ENCODE peak calls at places on chromosomes 11 and 22, in eight cellular contexts. One of them, this sample, is unnamed.

GRCh38 chr22:37545703-37546435 is 14.4 kb upstream of the CDC42EP1 start:
- DNase-seq in activated T-helper 1 cell treated with anti-CD3 and anti-CD28 coated beads, Interleukin-12 subunit alpha, Interleukin-12 subunit beta, Interleukin-2, Interleukin-4 antibody, amounts not matched to agents 30 ng/mL and 10 ng/mL and 1 ng/mL, durations not matched to agents 14 hours and 24 hours and 36 hours: no peak
- DNase-seq in renal cortical epithelial cell: peak
- DNase-seq in NCI-H1092: no peak
- DNase-seq in stimulated activated naive CD4-positive, alpha-beta T cell: no peak
- DNase-seq in brain microvascular endothelial cell: peak
- DNase-seq in aorta: peak
- DNase-seq in stomach: peak
- DNase-seq in this sample: peak

GRCh38 chr11:62295504-62295903 is 3.4 kb downstream of the SCGB1D4 start:
- DNase-seq in activated T-helper 1 cell treated with anti-CD3 and anti-CD28 coated beads, Interleukin-12 subunit alpha, Interleukin-12 subunit beta, Interleukin-2, Interleukin-4 antibody, amounts not matched to agents 30 ng/mL and 10 ng/mL and 1 ng/mL, durations not matched to agents 14 hours and 24 hours and 36 hours: no peak
- DNase-seq in renal cortical epithelial cell: peak
- DNase-seq in NCI-H1092: no peak
- DNase-seq in stimulated activated naive CD4-positive, alpha-beta T cell: no peak
- DNase-seq in brain microvascular endothelial cell: peak
- DNase-seq in aorta: no peak
- DNase-seq in stomach: no peak
- DNase-seq in this sample: no peak

GRCh38 chr22:28411125-28411524 is 268.5 kb downstream of the TTC28 start:
- DNase-seq in activated T-helper 1 cell treated with anti-CD3 and anti-CD28 coated beads, Interleukin-12 subunit alpha, Interleukin-12 subunit beta, Interleukin-2, Interleukin-4 antibody, amounts not matched to agents 30 ng/mL and 10 ng/mL and 1 ng/mL, durations not matched to agents 14 hours and 24 hours and 36 hours: no peak
- DNase-seq in renal cortical epithelial cell: no peak
- DNase-seq in NCI-H1092: no peak
- DNase-seq in stimulated activated naive CD4-positive, alpha-beta T cell: no peak
- DNase-seq in brain microvascular endothelial cell: no peak
- DNase-seq in aorta: no peak
- DNase-seq in stomach: no peak
- DNase-seq in this sample: no peak

GRCh38 chr22:24146791-24147353 is 34.4 kb upstream of the SUSD2 start:
- DNase-seq in activated T-helper 1 cell treated with anti-CD3 and anti-CD28 coated beads, Interleukin-12 subunit alpha, Interleukin-12 subunit beta, Interleukin-2, Interleukin-4 antibody, amounts not matched to agents 30 ng/mL and 10 ng/mL and 1 ng/mL, durations not matched to agents 14 hours and 24 hours and 36 hours: no peak
- DNase-seq in renal cortical epithelial cell: peak
- DNase-seq in NCI-H1092: no peak
- DNase-seq in stimulated activated naive CD4-positive, alpha-beta T cell: no peak
- DNase-seq in brain microvascular endothelial cell: peak
- DNase-seq in aorta: peak
- DNase-seq in stomach: no peak
- DNase-seq in this sample: peak

GRCh38 chr22:46250783-46251125 is 661 bp upstream of the CDPF1 start:
- DNase-seq in activated T-helper 1 cell treated with anti-CD3 and anti-CD28 coated beads, Interleukin-12 subunit alpha, Interleukin-12 subunit beta, Interleukin-2, Interleukin-4 antibody, amounts not matched to agents 30 ng/mL and 10 ng/mL and 1 ng/mL, durations not matched to agents 14 hours and 24 hours and 36 hours: no peak
- DNase-seq in renal cortical epithelial cell: no peak
- DNase-seq in NCI-H1092: no peak
- DNase-seq in stimulated activated naive CD4-positive, alpha-beta T cell: no peak
- DNase-seq in brain microvascular endothelial cell: no peak
- DNase-seq in aorta: peak
- DNase-seq in stomach: no peak
- DNase-seq in this sample: no peak

GRCh38 chr11:131691558-131692041 is 321.2 kb downstream of the NTM start:
- DNase-seq in activated T-helper 1 cell treated with anti-CD3 and anti-CD28 coated beads, Interleukin-12 subunit alpha, Interleukin-12 subunit beta, Interleukin-2, Interleukin-4 antibody, amounts not matched to agents 30 ng/mL and 10 ng/mL and 1 ng/mL, durations not matched to agents 14 hours and 24 hours and 36 hours: no peak
- DNase-seq in renal cortical epithelial cell: no peak
- DNase-seq in NCI-H1092: peak
- DNase-seq in stimulated activated naive CD4-positive, alpha-beta T cell: no peak
- DNase-seq in brain microvascular endothelial cell: no peak
- DNase-seq in aorta: no peak
- DNase-seq in stomach: no peak
- DNase-seq in this sample: no peak

GRCh38 chr11:47394322-47395224 is 13.8 kb upstream of the SLC39A13 start:
- DNase-seq in activated T-helper 1 cell treated with anti-CD3 and anti-CD28 coated beads, Interleukin-12 subunit alpha, Interleukin-12 subunit beta, Interleukin-2, Interleukin-4 antibody, amounts not matched to agents 30 ng/mL and 10 ng/mL and 1 ng/mL, durations not matched to agents 14 hours and 24 hours and 36 hours: peak
- DNase-seq in renal cortical epithelial cell: no peak
- DNase-seq in NCI-H1092: no peak
- DNase-seq in stimulated activated naive CD4-positive, alpha-beta T cell: no peak
- DNase-seq in brain microvascular endothelial cell: peak
- DNase-seq in aorta: peak
- DNase-seq in stomach: peak
- DNase-seq in this sample: no peak

GRCh38 chr11:83092488-83093384 is 21.0 kb upstream of the RAB30 start:
- DNase-seq in activated T-helper 1 cell treated with anti-CD3 and anti-CD28 coated beads, Interleukin-12 subunit alpha, Interleukin-12 subunit beta, Interleukin-2, Interleukin-4 antibody, amounts not matched to agents 30 ng/mL and 10 ng/mL and 1 ng/mL, durations not matched to agents 14 hours and 24 hours and 36 hours: no peak
- DNase-seq in renal cortical epithelial cell: peak
- DNase-seq in NCI-H1092: no peak
- DNase-seq in stimulated activated naive CD4-positive, alpha-beta T cell: no peak
- DNase-seq in brain microvascular endothelial cell: no peak
- DNase-seq in aorta: no peak
- DNase-seq in stomach: peak
- DNase-seq in this sample: peak

GRCh38 chr22:46545041-46545796 is 7.8 kb upstream of the CELSR1 start:
- DNase-seq in activated T-helper 1 cell treated with anti-CD3 and anti-CD28 coated beads, Interleukin-12 subunit alpha, Interleukin-12 subunit beta, Interleukin-2, Interleukin-4 antibody, amounts not matched to agents 30 ng/mL and 10 ng/mL and 1 ng/mL, durations not matched to agents 14 hours and 24 hours and 36 hours: no peak
- DNase-seq in renal cortical epithelial cell: no peak
- DNase-seq in NCI-H1092: no peak
- DNase-seq in stimulated activated naive CD4-positive, alpha-beta T cell: no peak
- DNase-seq in brain microvascular endothelial cell: no peak
- DNase-seq in aorta: no peak
- DNase-seq in stomach: no peak
- DNase-seq in this sample: peak

GRCh38 chr11:42890773-42891172 is 421.0 kb upstream of the API5 start:
- DNase-seq in activated T-helper 1 cell treated with anti-CD3 and anti-CD28 coated beads, Interleukin-12 subunit alpha, Interleukin-12 subunit beta, Interleukin-2, Interleukin-4 antibody, amounts not matched to agents 30 ng/mL and 10 ng/mL and 1 ng/mL, durations not matched to agents 14 hours and 24 hours and 36 hours: no peak
- DNase-seq in renal cortical epithelial cell: no peak
- DNase-seq in NCI-H1092: no peak
- DNase-seq in stimulated activated naive CD4-positive, alpha-beta T cell: no peak
- DNase-seq in brain microvascular endothelial cell: no peak
- DNase-seq in aorta: no peak
- DNase-seq in stomach: no peak
- DNase-seq in this sample: no peak

GRCh38 chr11:115220423-115220822 is 283.8 kb downstream of the CADM1 start:
- DNase-seq in activated T-helper 1 cell treated with anti-CD3 and anti-CD28 coated beads, Interleukin-12 subunit alpha, Interleukin-12 subunit beta, Interleukin-2, Interleukin-4 antibody, amounts not matched to agents 30 ng/mL and 10 ng/mL and 1 ng/mL, durations not matched to agents 14 hours and 24 hours and 36 hours: no peak
- DNase-seq in renal cortical epithelial cell: no peak
- DNase-seq in NCI-H1092: no peak
- DNase-seq in stimulated activated naive CD4-positive, alpha-beta T cell: no peak
- DNase-seq in brain microvascular endothelial cell: no peak
- DNase-seq in aorta: no peak
- DNase-seq in stomach: no peak
- DNase-seq in this sample: no peak

GRCh38 chr22:37465721-37466120 is 20.5 kb downstream of the MFNG start:
- DNase-seq in activated T-helper 1 cell treated with anti-CD3 and anti-CD28 coated beads, Interleukin-12 subunit alpha, Interleukin-12 subunit beta, Interleukin-2, Interleukin-4 antibody, amounts not matched to agents 30 ng/mL and 10 ng/mL and 1 ng/mL, durations not matched to agents 14 hours and 24 hours and 36 hours: no peak
- DNase-seq in renal cortical epithelial cell: no peak
- DNase-seq in NCI-H1092: no peak
- DNase-seq in stimulated activated naive CD4-positive, alpha-beta T cell: no peak
- DNase-seq in brain microvascular endothelial cell: no peak
- DNase-seq in aorta: no peak
- DNase-seq in stomach: no peak
- DNase-seq in this sample: no peak

GRCh38 chr11:119363081-119363861 is 16.8 kb upstream of the MFRP start:
- DNase-seq in activated T-helper 1 cell treated with anti-CD3 and anti-CD28 coated beads, Interleukin-12 subunit alpha, Interleukin-12 subunit beta, Interleukin-2, Interleukin-4 antibody, amounts not matched to agents 30 ng/mL and 10 ng/mL and 1 ng/mL, durations not matched to agents 14 hours and 24 hours and 36 hours: no peak
- DNase-seq in renal cortical epithelial cell: no peak
- DNase-seq in NCI-H1092: no peak
- DNase-seq in stimulated activated naive CD4-positive, alpha-beta T cell: no peak
- DNase-seq in brain microvascular endothelial cell: no peak
- DNase-seq in aorta: no peak
- DNase-seq in stomach: no peak
- DNase-seq in this sample: no peak

GRCh38 chr11:109027851-109028250 is 363.0 kb downstream of the DDX10 start:
- DNase-seq in activated T-helper 1 cell treated with anti-CD3 and anti-CD28 coated beads, Interleukin-12 subunit alpha, Interleukin-12 subunit beta, Interleukin-2, Interleukin-4 antibody, amounts not matched to agents 30 ng/mL and 10 ng/mL and 1 ng/mL, durations not matched to agents 14 hours and 24 hours and 36 hours: no peak
- DNase-seq in renal cortical epithelial cell: peak
- DNase-seq in NCI-H1092: no peak
- DNase-seq in stimulated activated naive CD4-positive, alpha-beta T cell: no peak
- DNase-seq in brain microvascular endothelial cell: no peak
- DNase-seq in aorta: no peak
- DNase-seq in stomach: no peak
- DNase-seq in this sample: no peak

GRCh38 chr11:128519353-128519752 is 68.0 kb downstream of the ETS1 start:
- DNase-seq in activated T-helper 1 cell treated with anti-CD3 and anti-CD28 coated beads, Interleukin-12 subunit alpha, Interleukin-12 subunit beta, Interleukin-2, Interleukin-4 antibody, amounts not matched to agents 30 ng/mL and 10 ng/mL and 1 ng/mL, durations not matched to agents 14 hours and 24 hours and 36 hours: no peak
- DNase-seq in renal cortical epithelial cell: peak
- DNase-seq in NCI-H1092: no peak
- DNase-seq in stimulated activated naive CD4-positive, alpha-beta T cell: no peak
- DNase-seq in brain microvascular endothelial cell: no peak
- DNase-seq in aorta: no peak
- DNase-seq in stomach: no peak
- DNase-seq in this sample: no peak

GRCh38 chr11:33843018-33843417 is 48.9 kb downstream of the LMO2 start:
- DNase-seq in activated T-helper 1 cell treated with anti-CD3 and anti-CD28 coated beads, Interleukin-12 subunit alpha, Interleukin-12 subunit beta, Interleukin-2, Interleukin-4 antibody, amounts not matched to agents 30 ng/mL and 10 ng/mL and 1 ng/mL, durations not matched to agents 14 hours and 24 hours and 36 hours: no peak
- DNase-seq in renal cortical epithelial cell: no peak
- DNase-seq in NCI-H1092: no peak
- DNase-seq in stimulated activated naive CD4-positive, alpha-beta T cell: no peak
- DNase-seq in brain microvascular endothelial cell: no peak
- DNase-seq in aorta: no peak
- DNase-seq in stomach: no peak
- DNase-seq in this sample: no peak

GRCh38 chr22:37118083-37118482 is 8.6 kb upstream of the TMPRSS6 start:
- DNase-seq in activated T-helper 1 cell treated with anti-CD3 and anti-CD28 coated beads, Interleukin-12 subunit alpha, Interleukin-12 subunit beta, Interleukin-2, Interleukin-4 antibody, amounts not matched to agents 30 ng/mL and 10 ng/mL and 1 ng/mL, durations not matched to agents 14 hours and 24 hours and 36 hours: no peak
- DNase-seq in renal cortical epithelial cell: no peak
- DNase-seq in NCI-H1092: no peak
- DNase-seq in stimulated activated naive CD4-positive, alpha-beta T cell: no peak
- DNase-seq in brain microvascular endothelial cell: no peak
- DNase-seq in aorta: no peak
- DNase-seq in stomach: no peak
- DNase-seq in this sample: no peak

GRCh38 chr22:20464096-20464614 is 26.5 kb upstream of the SCARF2 start:
- DNase-seq in activated T-helper 1 cell treated with anti-CD3 and anti-CD28 coated beads, Interleukin-12 subunit alpha, Interleukin-12 subunit beta, Interleukin-2, Interleukin-4 antibody, amounts not matched to agents 30 ng/mL and 10 ng/mL and 1 ng/mL, durations not matched to agents 14 hours and 24 hours and 36 hours: peak
- DNase-seq in renal cortical epithelial cell: no peak
- DNase-seq in NCI-H1092: no peak
- DNase-seq in stimulated activated naive CD4-positive, alpha-beta T cell: peak
- DNase-seq in brain microvascular endothelial cell: no peak
- DNase-seq in aorta: no peak
- DNase-seq in stomach: no peak
- DNase-seq in this sample: no peak

GRCh38 chr11:73797457-73797856 is 9.8 kb downstream of the MRPL48 start:
- DNase-seq in activated T-helper 1 cell treated with anti-CD3 and anti-CD28 coated beads, Interleukin-12 subunit alpha, Interleukin-12 subunit beta, Interleukin-2, Interleukin-4 antibody, amounts not matched to agents 30 ng/mL and 10 ng/mL and 1 ng/mL, durations not matched to agents 14 hours and 24 hours and 36 hours: no peak
- DNase-seq in renal cortical epithelial cell: no peak
- DNase-seq in NCI-H1092: peak
- DNase-seq in stimulated activated naive CD4-positive, alpha-beta T cell: no peak
- DNase-seq in brain microvascular endothelial cell: no peak
- DNase-seq in aorta: no peak
- DNase-seq in stomach: no peak
- DNase-seq in this sample: no peak

GRCh38 chr11:123939317-123939716 is at the start of gene OR4D5:
- DNase-seq in activated T-helper 1 cell treated with anti-CD3 and anti-CD28 coated beads, Interleukin-12 subunit alpha, Interleukin-12 subunit beta, Interleukin-2, Interleukin-4 antibody, amounts not matched to agents 30 ng/mL and 10 ng/mL and 1 ng/mL, durations not matched to agents 14 hours and 24 hours and 36 hours: no peak
- DNase-seq in renal cortical epithelial cell: no peak
- DNase-seq in NCI-H1092: no peak
- DNase-seq in stimulated activated naive CD4-positive, alpha-beta T cell: no peak
- DNase-seq in brain microvascular endothelial cell: no peak
- DNase-seq in aorta: no peak
- DNase-seq in stomach: no peak
- DNase-seq in this sample: no peak

GRCh38 chr11:65419773-65420481 is 2.7 kb upstream of the NEAT1 start:
- DNase-seq in activated T-helper 1 cell treated with anti-CD3 and anti-CD28 coated beads, Interleukin-12 subunit alpha, Interleukin-12 subunit beta, Interleukin-2, Interleukin-4 antibody, amounts not matched to agents 30 ng/mL and 10 ng/mL and 1 ng/mL, durations not matched to agents 14 hours and 24 hours and 36 hours: peak
- DNase-seq in renal cortical epithelial cell: peak
- DNase-seq in NCI-H1092: no peak
- DNase-seq in stimulated activated naive CD4-positive, alpha-beta T cell: no peak
- DNase-seq in brain microvascular endothelial cell: peak
- DNase-seq in aorta: peak
- DNase-seq in stomach: peak
- DNase-seq in this sample: peak

GRCh38 chr11:13183094-13183825 is 94.3 kb upstream of the BMAL1 start:
- DNase-seq in activated T-helper 1 cell treated with anti-CD3 and anti-CD28 coated beads, Interleukin-12 subunit alpha, Interleukin-12 subunit beta, Interleukin-2, Interleukin-4 antibody, amounts not matched to agents 30 ng/mL and 10 ng/mL and 1 ng/mL, durations not matched to agents 14 hours and 24 hours and 36 hours: no peak
- DNase-seq in renal cortical epithelial cell: peak
- DNase-seq in NCI-H1092: no peak
- DNase-seq in stimulated activated naive CD4-positive, alpha-beta T cell: no peak
- DNase-seq in brain microvascular endothelial cell: peak
- DNase-seq in aorta: no peak
- DNase-seq in stomach: no peak
- DNase-seq in this sample: peak

GRCh38 chr22:21791635-21792625 is 56.3 kb upstream of the YPEL1 start:
- DNase-seq in activated T-helper 1 cell treated with anti-CD3 and anti-CD28 coated beads, Interleukin-12 subunit alpha, Interleukin-12 subunit beta, Interleukin-2, Interleukin-4 antibody, amounts not matched to agents 30 ng/mL and 10 ng/mL and 1 ng/mL, durations not matched to agents 14 hours and 24 hours and 36 hours: peak
- DNase-seq in renal cortical epithelial cell: peak
- DNase-seq in NCI-H1092: no peak
- DNase-seq in stimulated activated naive CD4-positive, alpha-beta T cell: no peak
- DNase-seq in brain microvascular endothelial cell: peak
- DNase-seq in aorta: no peak
- DNase-seq in stomach: no peak
- DNase-seq in this sample: no peak

GRCh38 chr11:13333456-13333957 is 55.9 kb downstream of the BMAL1 start:
- DNase-seq in activated T-helper 1 cell treated with anti-CD3 and anti-CD28 coated beads, Interleukin-12 subunit alpha, Interleukin-12 subunit beta, Interleukin-2, Interleukin-4 antibody, amounts not matched to agents 30 ng/mL and 10 ng/mL and 1 ng/mL, durations not matched to agents 14 hours and 24 hours and 36 hours: no peak
- DNase-seq in renal cortical epithelial cell: peak
- DNase-seq in NCI-H1092: no peak
- DNase-seq in stimulated activated naive CD4-positive, alpha-beta T cell: no peak
- DNase-seq in brain microvascular endothelial cell: no peak
- DNase-seq in aorta: no peak
- DNase-seq in stomach: peak
- DNase-seq in this sample: no peak

GRCh38 chr11:45168366-45169130 is 22.1 kb downstream of the PRDM11 start:
- DNase-seq in activated T-helper 1 cell treated with anti-CD3 and anti-CD28 coated beads, Interleukin-12 subunit alpha, Interleukin-12 subunit beta, Interleukin-2, Interleukin-4 antibody, amounts not matched to agents 30 ng/mL and 10 ng/mL and 1 ng/mL, durations not matched to agents 14 hours and 24 hours and 36 hours: no peak
- DNase-seq in renal cortical epithelial cell: no peak
- DNase-seq in NCI-H1092: no peak
- DNase-seq in stimulated activated naive CD4-positive, alpha-beta T cell: no peak
- DNase-seq in brain microvascular endothelial cell: no peak
- DNase-seq in aorta: no peak
- DNase-seq in stomach: no peak
- DNase-seq in this sample: no peak

GRCh38 chr11:65500262-65501004 is 1.6 kb downstream of the MALAT1 start:
- DNase-seq in activated T-helper 1 cell treated with anti-CD3 and anti-CD28 coated beads, Interleukin-12 subunit alpha, Interleukin-12 subunit beta, Interleukin-2, Interleukin-4 antibody, amounts not matched to agents 30 ng/mL and 10 ng/mL and 1 ng/mL, durations not matched to agents 14 hours and 24 hours and 36 hours: no peak
- DNase-seq in renal cortical epithelial cell: no peak
- DNase-seq in NCI-H1092: no peak
- DNase-seq in stimulated activated naive CD4-positive, alpha-beta T cell: peak
- DNase-seq in brain microvascular endothelial cell: peak
- DNase-seq in aorta: peak
- DNase-seq in stomach: no peak
- DNase-seq in this sample: peak

GRCh38 chr11:76997512-76997911 is 36.7 kb upstream of the B3GNT6 start:
- DNase-seq in activated T-helper 1 cell treated with anti-CD3 and anti-CD28 coated beads, Interleukin-12 subunit alpha, Interleukin-12 subunit beta, Interleukin-2, Interleukin-4 antibody, amounts not matched to agents 30 ng/mL and 10 ng/mL and 1 ng/mL, durations not matched to agents 14 hours and 24 hours and 36 hours: no peak
- DNase-seq in renal cortical epithelial cell: no peak
- DNase-seq in NCI-H1092: no peak
- DNase-seq in stimulated activated naive CD4-positive, alpha-beta T cell: no peak
- DNase-seq in brain microvascular endothelial cell: no peak
- DNase-seq in aorta: no peak
- DNase-seq in stomach: no peak
- DNase-seq in this sample: no peak

GRCh38 chr22:38196791-38197429 is 4.9 kb upstream of the MAFF start:
- DNase-seq in activated T-helper 1 cell treated with anti-CD3 and anti-CD28 coated beads, Interleukin-12 subunit alpha, Interleukin-12 subunit beta, Interleukin-2, Interleukin-4 antibody, amounts not matched to agents 30 ng/mL and 10 ng/mL and 1 ng/mL, durations not matched to agents 14 hours and 24 hours and 36 hours: no peak
- DNase-seq in renal cortical epithelial cell: no peak
- DNase-seq in NCI-H1092: peak
- DNase-seq in stimulated activated naive CD4-positive, alpha-beta T cell: no peak
- DNase-seq in brain microvascular endothelial cell: no peak
- DNase-seq in aorta: no peak
- DNase-seq in stomach: no peak
- DNase-seq in this sample: no peak

GRCh38 chr11:2526808-2527381 is 82.1 kb downstream of the KCNQ1 start:
- DNase-seq in activated T-helper 1 cell treated with anti-CD3 and anti-CD28 coated beads, Interleukin-12 subunit alpha, Interleukin-12 subunit beta, Interleukin-2, Interleukin-4 antibody, amounts not matched to agents 30 ng/mL and 10 ng/mL and 1 ng/mL, durations not matched to agents 14 hours and 24 hours and 36 hours: no peak
- DNase-seq in renal cortical epithelial cell: no peak
- DNase-seq in NCI-H1092: no peak
- DNase-seq in stimulated activated naive CD4-positive, alpha-beta T cell: no peak
- DNase-seq in brain microvascular endothelial cell: no peak
- DNase-seq in aorta: peak
- DNase-seq in stomach: peak
- DNase-seq in this sample: no peak

GRCh38 chr11:19879309-19880087 is 166.9 kb downstream of the NAV2 start:
- DNase-seq in activated T-helper 1 cell treated with anti-CD3 and anti-CD28 coated beads, Interleukin-12 subunit alpha, Interleukin-12 subunit beta, Interleukin-2, Interleukin-4 antibody, amounts not matched to agents 30 ng/mL and 10 ng/mL and 1 ng/mL, durations not matched to agents 14 hours and 24 hours and 36 hours: no peak
- DNase-seq in renal cortical epithelial cell: no peak
- DNase-seq in NCI-H1092: no peak
- DNase-seq in stimulated activated naive CD4-positive, alpha-beta T cell: no peak
- DNase-seq in brain microvascular endothelial cell: no peak
- DNase-seq in aorta: no peak
- DNase-seq in stomach: no peak
- DNase-seq in this sample: no peak

GRCh38 chr11:77088236-77089003 is 14.2 kb upstream of the OMP start:
- DNase-seq in activated T-helper 1 cell treated with anti-CD3 and anti-CD28 coated beads, Interleukin-12 subunit alpha, Interleukin-12 subunit beta, Interleukin-2, Interleukin-4 antibody, amounts not matched to agents 30 ng/mL and 10 ng/mL and 1 ng/mL, durations not matched to agents 14 hours and 24 hours and 36 hours: no peak
- DNase-seq in renal cortical epithelial cell: no peak
- DNase-seq in NCI-H1092: no peak
- DNase-seq in stimulated activated naive CD4-positive, alpha-beta T cell: no peak
- DNase-seq in brain microvascular endothelial cell: no peak
- DNase-seq in aorta: peak
- DNase-seq in stomach: peak
- DNase-seq in this sample: no peak

GRCh38 chr11:125990244-125990643 is 44.4 kb downstream of the VSIG10L2 start:
- DNase-seq in activated T-helper 1 cell treated with anti-CD3 and anti-CD28 coated beads, Interleukin-12 subunit alpha, Interleukin-12 subunit beta, Interleukin-2, Interleukin-4 antibody, amounts not matched to agents 30 ng/mL and 10 ng/mL and 1 ng/mL, durations not matched to agents 14 hours and 24 hours and 36 hours: no peak
- DNase-seq in renal cortical epithelial cell: peak
- DNase-seq in NCI-H1092: no peak
- DNase-seq in stimulated activated naive CD4-positive, alpha-beta T cell: no peak
- DNase-seq in brain microvascular endothelial cell: peak
- DNase-seq in aorta: peak
- DNase-seq in stomach: no peak
- DNase-seq in this sample: no peak

GRCh38 chr11:20276661-20277000 is 86.9 kb upstream of the HTATIP2 start:
- DNase-seq in activated T-helper 1 cell treated with anti-CD3 and anti-CD28 coated beads, Interleukin-12 subunit alpha, Interleukin-12 subunit beta, Interleukin-2, Interleukin-4 antibody, amounts not matched to agents 30 ng/mL and 10 ng/mL and 1 ng/mL, durations not matched to agents 14 hours and 24 hours and 36 hours: no peak
- DNase-seq in renal cortical epithelial cell: peak
- DNase-seq in NCI-H1092: no peak
- DNase-seq in stimulated activated naive CD4-positive, alpha-beta T cell: no peak
- DNase-seq in brain microvascular endothelial cell: no peak
- DNase-seq in aorta: no peak
- DNase-seq in stomach: no peak
- DNase-seq in this sample: no peak

GRCh38 chr11:45178890-45179663 is 32.6 kb downstream of the PRDM11 start:
- DNase-seq in activated T-helper 1 cell treated with anti-CD3 and anti-CD28 coated beads, Interleukin-12 subunit alpha, Interleukin-12 subunit beta, Interleukin-2, Interleukin-4 antibody, amounts not matched to agents 30 ng/mL and 10 ng/mL and 1 ng/mL, durations not matched to agents 14 hours and 24 hours and 36 hours: no peak
- DNase-seq in renal cortical epithelial cell: peak
- DNase-seq in NCI-H1092: no peak
- DNase-seq in stimulated activated naive CD4-positive, alpha-beta T cell: no peak
- DNase-seq in brain microvascular endothelial cell: peak
- DNase-seq in aorta: no peak
- DNase-seq in stomach: no peak
- DNase-seq in this sample: no peak